ENCODE peak calls at places on chromosome 5, in four cellular contexts. Z is WERI-Rb-1; B is AG10803; R is CD4-positive, alpha-beta memory T cell. I is an unnamed sample.

GRCh38 chr5:160230686-160231527 is 1.6 kb downstream of the FABP6 start:
- DNase-seq in Z (no peak), B (peak), R (no peak), I (no peak)

GRCh38 chr5:115751176-115751575 is 65.3 kb downstream of the CDO1 start:
- DNase-seq in Z (no peak), B (no peak), R (no peak), I (no peak)

GRCh38 chr5:82358454-82358853 is 80.3 kb upstream of the RPS23 start:
- DNase-seq in Z (no peak), B (peak), R (no peak), I (peak)

GRCh38 chr5:96968614-96969013 is 32.7 kb downstream of the LNPEP start:
- DNase-seq in Z (peak), B (no peak), R (no peak), I (peak)

GRCh38 chr5:23820764-23821471 is 313.5 kb downstream of the PRDM9 start:
- DNase-seq in Z (peak), B (peak), R (no peak), I (peak)

GRCh38 chr5:127907907-127908306 is 175.7 kb upstream of the SLC12A2 start:
- DNase-seq in Z (no peak), B (no peak), R (peak), I (no peak)

GRCh38 chr5:172778223-172778814 is 7.3 kb upstream of the DUSP1 start:
- DNase-seq in Z (peak), B (peak), R (no peak), I (peak)

GRCh38 chr5:123881791-123882244 is 369.8 kb downstream of the CSNK1G3 start:
- DNase-seq in Z (no peak), B (peak), R (no peak), I (peak)

GRCh38 chr5:142012792-142013388 is at the start of gene GNPDA1:
- DNase-seq in Z (peak), B (peak), R (peak), I (peak)

GRCh38 chr5:140339636-140340035 is 6.8 kb downstream of the HBEGF start:
- DNase-seq in Z (no peak), B (no peak), R (no peak), I (no peak)

GRCh38 chr5:140342287-140342686 is 4.1 kb downstream of the HBEGF start:
- DNase-seq in Z (no peak), B (no peak), R (peak), I (no peak)

GRCh38 chr5:140342896-140343295 is 3.5 kb downstream of the HBEGF start:
- DNase-seq in Z (no peak), B (no peak), R (no peak), I (no peak)

GRCh38 chr5:140340605-140341004 is 5.8 kb downstream of the HBEGF start:
- DNase-seq in Z (no peak), B (no peak), R (no peak), I (no peak)

GRCh38 chr5:140341591-140341990 is 4.8 kb downstream of the HBEGF start:
- DNase-seq in Z (no peak), B (no peak), R (no peak), I (no peak)
- H3K4me3 ChIP-seq in Z (no peak), B (no peak), R (no peak), I (no peak)

GRCh38 chr5:177300971-177301370 is 2.5 kb downstream of the RAB24 start:
- DNase-seq in Z (no peak), B (no peak), R (no peak), I (no peak)
- H3K4me3 ChIP-seq in Z (no peak), B (no peak), R (no peak), I (no peak)

GRCh38 chr5:50965621-50966362 is 299.4 kb downstream of the PARP8 start:
- DNase-seq in Z (no peak), B (no peak), R (no peak), I (no peak)
- H3K4me3 ChIP-seq in Z (no peak), B (no peak), R (no peak), I (no peak)

GRCh38 chr5:150734579-150735384 is 24.0 kb downstream of the DCTN4 start:
- DNase-seq in Z (no peak), B (no peak), R (no peak), I (no peak)
- H3K4me3 ChIP-seq in Z (no peak), B (no peak), R (no peak), I (no peak)

DNA sequence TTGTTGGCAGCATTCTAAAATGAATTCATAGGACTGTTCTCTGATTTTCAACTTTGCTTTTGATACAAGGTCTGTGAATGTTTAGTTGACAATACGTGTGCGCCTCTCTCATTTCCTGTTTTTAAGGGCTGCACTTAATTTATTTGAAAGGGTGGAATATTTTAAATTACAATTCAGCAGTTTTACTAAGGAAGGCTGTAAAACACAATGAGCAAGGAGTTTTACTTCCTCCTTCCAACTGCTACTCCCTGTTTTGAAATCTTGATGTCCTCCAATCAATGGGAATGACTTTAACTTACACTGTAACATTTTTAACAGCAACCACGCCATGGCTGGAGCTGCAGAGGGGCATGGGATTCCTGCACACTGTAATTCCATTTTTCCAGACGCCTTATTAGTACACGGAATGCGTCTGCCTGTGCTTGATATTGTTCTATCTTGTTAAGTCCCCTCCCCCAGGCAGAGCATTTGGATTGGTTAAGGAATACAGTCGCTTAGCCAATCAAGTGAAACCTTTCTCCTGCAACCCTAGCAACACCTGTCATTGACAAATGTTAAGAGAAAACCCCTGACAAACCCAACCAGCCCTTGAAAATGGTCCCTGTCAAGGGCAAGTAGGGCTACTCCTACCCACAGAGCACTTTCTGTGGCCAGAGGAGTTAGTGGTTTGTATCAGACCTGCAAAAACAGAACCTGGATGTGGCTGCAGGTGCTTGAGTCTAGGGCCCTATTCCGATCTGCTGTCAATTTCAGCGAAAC is 12.5 kb upstream of the ZSWIM6 start:
- DNase-seq in Z (no peak), B (no peak), R (peak), I (no peak)
- H3K4me3 ChIP-seq in Z (no peak), B (no peak), R (no peak), I (no peak)

I was measured in fibroblast of villous mesenchyme.